ENCODE peak calls at places on chromosome 6, in ten cellular contexts. One of them, this sample, is unnamed.

GRCh38 chr6:69719602-69720193 is 77.1 kb downstream of the LMBRD1 start:
- DNase-seq in NCI-H82: peak; percentile 61
- DNase-seq in cardiac fibroblast: peak; percentile 65
- DNase-seq in iris pigment epithelial cell: peak; percentile 50
- DNase-seq in H54: no peak
- DNase-seq in AG09319: no peak
- DNase-seq in neuronal stem cell: no peak
- DNase-seq in skeletal muscle cell: no peak
- DNase-seq in NCI-H69: peak; percentile 40
- DNase-seq in osteocyte: no peak
- DNase-seq in this sample: peak; percentile 46

GRCh38 chr6:37456816-37457560 is 24.0 kb downstream of the CMTR1 start:
- DNase-seq in NCI-H82: no peak
- DNase-seq in cardiac fibroblast: peak; percentile 92
- DNase-seq in iris pigment epithelial cell: peak; percentile 88
- DNase-seq in H54: peak; percentile 53
- DNase-seq in AG09319: peak; percentile 63
- DNase-seq in neuronal stem cell: no peak
- DNase-seq in skeletal muscle cell: peak; percentile 64
- DNase-seq in NCI-H69: no peak
- DNase-seq in osteocyte: no peak
- DNase-seq in this sample: no peak

GRCh38 chr6:126716012-126716411 is 376.1 kb downstream of the CENPW start:
- DNase-seq in NCI-H82: no peak
- DNase-seq in cardiac fibroblast: no peak
- DNase-seq in iris pigment epithelial cell: no peak
- DNase-seq in H54: no peak
- DNase-seq in AG09319: no peak
- DNase-seq in neuronal stem cell: no peak
- DNase-seq in skeletal muscle cell: no peak
- DNase-seq in NCI-H69: no peak
- DNase-seq in osteocyte: no peak
- DNase-seq in this sample: no peak

GRCh38 chr6:33162471-33162870 is 29.8 kb downstream of the COL11A2 start:
- DNase-seq in NCI-H82: peak; percentile 38
- DNase-seq in cardiac fibroblast: no peak
- DNase-seq in iris pigment epithelial cell: no peak
- DNase-seq in H54: no peak
- DNase-seq in AG09319: no peak
- DNase-seq in neuronal stem cell: no peak
- DNase-seq in skeletal muscle cell: no peak
- DNase-seq in NCI-H69: no peak
- DNase-seq in osteocyte: no peak
- DNase-seq in this sample: no peak

GRCh38 chr6:5302995-5303622 is 41.8 kb downstream of the FARS2 start:
- DNase-seq in NCI-H82: peak; percentile 83
- DNase-seq in cardiac fibroblast: peak; percentile 27
- DNase-seq in iris pigment epithelial cell: peak; percentile 36
- DNase-seq in H54: no peak
- DNase-seq in AG09319: no peak
- DNase-seq in neuronal stem cell: peak; percentile 12
- DNase-seq in skeletal muscle cell: no peak
- DNase-seq in NCI-H69: peak; percentile 90
- DNase-seq in osteocyte: no peak
- DNase-seq in this sample: peak; percentile 34

GRCh38 chr6:107877968-107878367 is 53.9 kb upstream of the SCML4 start:
- DNase-seq in NCI-H82: no peak
- DNase-seq in cardiac fibroblast: no peak
- DNase-seq in iris pigment epithelial cell: no peak
- DNase-seq in H54: no peak
- DNase-seq in AG09319: no peak
- DNase-seq in neuronal stem cell: no peak
- DNase-seq in skeletal muscle cell: no peak
- DNase-seq in NCI-H69: no peak
- DNase-seq in osteocyte: no peak
- DNase-seq in this sample: no peak

GRCh38 chr6:151087861-151088598 is 151.7 kb upstream of the AKAP12 start:
- DNase-seq in NCI-H82: no peak
- DNase-seq in cardiac fibroblast: peak; percentile 63
- DNase-seq in iris pigment epithelial cell: peak; percentile 94
- DNase-seq in H54: no peak
- DNase-seq in AG09319: peak; percentile 58
- DNase-seq in neuronal stem cell: no peak
- DNase-seq in skeletal muscle cell: peak; percentile 92
- DNase-seq in NCI-H69: no peak
- DNase-seq in osteocyte: no peak
- DNase-seq in this sample: no peak

GRCh38 chr6:5667737-5668136 is 339.0 kb downstream of the NRN1 start:
- DNase-seq in NCI-H82: no peak
- DNase-seq in cardiac fibroblast: no peak
- DNase-seq in iris pigment epithelial cell: no peak
- DNase-seq in H54: no peak
- DNase-seq in AG09319: no peak
- DNase-seq in neuronal stem cell: no peak
- DNase-seq in skeletal muscle cell: no peak
- DNase-seq in NCI-H69: no peak
- DNase-seq in osteocyte: no peak
- DNase-seq in this sample: no peak

GRCh38 chr6:145948328-145948727 is 15.8 kb downstream of the SHPRH start:
- DNase-seq in NCI-H82: no peak
- DNase-seq in cardiac fibroblast: peak; percentile 55
- DNase-seq in iris pigment epithelial cell: peak; percentile 59
- DNase-seq in H54: no peak
- DNase-seq in AG09319: no peak
- DNase-seq in neuronal stem cell: no peak
- DNase-seq in skeletal muscle cell: peak; percentile 19
- DNase-seq in NCI-H69: no peak
- DNase-seq in osteocyte: no peak
- DNase-seq in this sample: no peak